ENCODE peak calls at places on chromosome 7, in four cellular contexts. One of them, this sample, is unnamed.

GRCh38 chr7:98617051-98617959 is at the start of gene NPTX2:
- DNase-seq in body of pancreas: peak; percentile 87
- DNase-seq in astrocyte of the cerebellum: no peak
- DNase-seq in A673: peak; percentile 62
- DNase-seq in this sample: no peak

GRCh38 chr7:2355079-2356008 is 717 bp downstream of the EIF3B start:
- DNase-seq in body of pancreas: no peak
- DNase-seq in astrocyte of the cerebellum: no peak
- DNase-seq in A673: peak; percentile 36
- DNase-seq in this sample: no peak

GRCh38 chr7:134203186-134203889 is 76.2 kb downstream of the LRGUK start:
- DNase-seq in body of pancreas: no peak
- DNase-seq in astrocyte of the cerebellum: no peak
- DNase-seq in A673: no peak
- DNase-seq in this sample: no peak

GRCh38 chr7:133102276-133103060 is 20.6 kb upstream of the CHCHD3 start:
- DNase-seq in body of pancreas: no peak
- DNase-seq in astrocyte of the cerebellum: no peak
- DNase-seq in A673: no peak
- DNase-seq in this sample: no peak

GRCh38 chr7:18064242-18064838 is 36.7 kb upstream of the PRPS1L1 start:
- DNase-seq in body of pancreas: peak; percentile 33
- DNase-seq in astrocyte of the cerebellum: no peak
- DNase-seq in A673: peak; percentile 42
- DNase-seq in this sample: no peak

GRCh38 chr7:27723086-27723485 is 16.9 kb upstream of the TAX1BP1 start:
- DNase-seq in body of pancreas: peak; percentile 74
- DNase-seq in astrocyte of the cerebellum: no peak
- DNase-seq in A673: peak; percentile 14
- DNase-seq in this sample: no peak

GRCh38 chr7:126040114-126041045 is 1110.8 kb upstream of the POT1 start:
- DNase-seq in body of pancreas: no peak
- DNase-seq in astrocyte of the cerebellum: no peak
- DNase-seq in A673: no peak
- DNase-seq in this sample: no peak

GRCh38 chr7:45182856-45183710 is 25.5 kb downstream of the RAMP3 start:
- DNase-seq in body of pancreas: no peak
- DNase-seq in astrocyte of the cerebellum: no peak
- DNase-seq in A673: no peak
- DNase-seq in this sample: no peak

GRCh38 chr7:18861514-18861913 is 255.9 kb downstream of the TWIST1 start:
- DNase-seq in body of pancreas: no peak
- DNase-seq in astrocyte of the cerebellum: no peak
- DNase-seq in A673: no peak
- DNase-seq in this sample: peak; percentile 29

GRCh38 chr7:68604516-68604915 is 993.8 kb upstream of the AUTS2 start:
- DNase-seq in body of pancreas: no peak
- DNase-seq in astrocyte of the cerebellum: no peak
- DNase-seq in A673: no peak
- DNase-seq in this sample: no peak

GRCh38 chr7:101161692-101162461 is 3.5 kb downstream of the VGF start:
- DNase-seq in body of pancreas: no peak
- DNase-seq in astrocyte of the cerebellum: no peak
- DNase-seq in A673: no peak
- DNase-seq in this sample: no peak

GRCh38 chr7:13560441-13560840 is 429.0 kb downstream of the ETV1 start:
- DNase-seq in body of pancreas: no peak
- DNase-seq in astrocyte of the cerebellum: no peak
- DNase-seq in A673: no peak
- DNase-seq in this sample: no peak

GRCh38 chr7:121544726-121545125 is 148.6 kb upstream of the FAM3C start:
- DNase-seq in body of pancreas: no peak
- DNase-seq in astrocyte of the cerebellum: peak; percentile 95
- DNase-seq in A673: peak; percentile 42
- DNase-seq in this sample: peak; percentile 100

GRCh38 chr7:135709508-135709907 is 18.5 kb downstream of the SLC13A4 start:
- DNase-seq in body of pancreas: no peak
- DNase-seq in astrocyte of the cerebellum: no peak
- DNase-seq in A673: no peak
- DNase-seq in this sample: no peak

GRCh38 chr7:122306320-122307227 is 2.0 kb upstream of the FEZF1 start:
- DNase-seq in body of pancreas: no peak
- DNase-seq in astrocyte of the cerebellum: no peak
- DNase-seq in A673: peak; percentile 73
- DNase-seq in this sample: no peak

GRCh38 chr7:29564455-29565185 is 985 bp downstream of the PRR15 start:
- DNase-seq in body of pancreas: peak; percentile 67
- DNase-seq in astrocyte of the cerebellum: no peak
- DNase-seq in A673: peak; percentile 64
- DNase-seq in this sample: peak; percentile 35

GRCh38 chr7:144437370-144438191 is 34.1 kb upstream of the NOBOX start:
- DNase-seq in body of pancreas: peak; percentile 74
- DNase-seq in astrocyte of the cerebellum: peak; percentile 51
- DNase-seq in A673: peak; percentile 79
- DNase-seq in this sample: peak; percentile 49

GRCh38 chr7:151756076-151756731 is 120.7 kb downstream of the PRKAG2 start:
- DNase-seq in body of pancreas: no peak
- DNase-seq in astrocyte of the cerebellum: no peak
- DNase-seq in A673: no peak
- DNase-seq in this sample: no peak

GRCh38 chr7:137801003-137801402 is 45.8 kb downstream of the DGKI start:
- DNase-seq in body of pancreas: no peak
- DNase-seq in astrocyte of the cerebellum: no peak
- DNase-seq in A673: no peak
- DNase-seq in this sample: no peak

GRCh38 chr7:48298779-48299178 is 127.5 kb downstream of the ABCA13 start:
- DNase-seq in body of pancreas: no peak
- DNase-seq in astrocyte of the cerebellum: no peak
- DNase-seq in A673: no peak
- DNase-seq in this sample: peak; percentile 2

GRCh38 chr7:86848226-86848625 is 204.5 kb downstream of the GRM3 start:
- DNase-seq in body of pancreas: no peak
- DNase-seq in astrocyte of the cerebellum: no peak
- DNase-seq in A673: no peak
- DNase-seq in this sample: no peak

GRCh38 chr7:127473409-127473808 is 80.9 kb upstream of the ZNF800 start:
- DNase-seq in body of pancreas: no peak
- DNase-seq in astrocyte of the cerebellum: no peak
- DNase-seq in A673: no peak
- DNase-seq in this sample: no peak

GRCh38 chr7:83613232-83613631 is 35.7 kb downstream of the SEMA3E start:
- DNase-seq in body of pancreas: no peak
- DNase-seq in astrocyte of the cerebellum: no peak
- DNase-seq in A673: no peak
- DNase-seq in this sample: no peak

GRCh38 chr7:132080967-132081668 is 495.2 kb downstream of the PLXNA4 start:
- DNase-seq in body of pancreas: peak; percentile 14
- DNase-seq in astrocyte of the cerebellum: peak; percentile 88
- DNase-seq in A673: no peak
- DNase-seq in this sample: no peak

GRCh38 chr7:6212008-6212407 is 60.4 kb downstream of the CYTH3 start:
- DNase-seq in body of pancreas: no peak
- DNase-seq in astrocyte of the cerebellum: no peak
- DNase-seq in A673: no peak
- DNase-seq in this sample: no peak

GRCh38 chr7:107917770-107918651 is 27.0 kb downstream of the DLD start:
- DNase-seq in body of pancreas: no peak
- DNase-seq in astrocyte of the cerebellum: no peak
- DNase-seq in A673: no peak
- DNase-seq in this sample: no peak

GRCh38 chr7:92717982-92718716 is 118.2 kb downstream of the CDK6 start:
- DNase-seq in body of pancreas: peak; percentile 73
- DNase-seq in astrocyte of the cerebellum: peak; percentile 78
- DNase-seq in A673: peak; percentile 68
- DNase-seq in this sample: no peak

GRCh38 chr7:45180084-45180986 is 22.7 kb downstream of the RAMP3 start:
- DNase-seq in body of pancreas: no peak
- DNase-seq in astrocyte of the cerebellum: no peak
- DNase-seq in A673: no peak
- DNase-seq in this sample: no peak

GRCh38 chr7:105439174-105439893 is 50.6 kb upstream of the SRPK2 start:
- DNase-seq in body of pancreas: peak; percentile 11
- DNase-seq in astrocyte of the cerebellum: peak; percentile 27
- DNase-seq in A673: peak; percentile 54
- DNase-seq in this sample: peak; percentile 96

GRCh38 chr7:156544919-156545715 is 95.5 kb upstream of the RNF32 start:
- DNase-seq in body of pancreas: peak; percentile 31
- DNase-seq in astrocyte of the cerebellum: no peak
- DNase-seq in A673: no peak
- DNase-seq in this sample: no peak

GRCh38 chr7:90266808-90267207 is 21.8 kb downstream of the CFAP69 start:
- DNase-seq in body of pancreas: no peak
- DNase-seq in astrocyte of the cerebellum: no peak
- DNase-seq in A673: peak; percentile 33
- DNase-seq in this sample: no peak

GRCh38 chr7:12648704-12649261 is 38.6 kb upstream of the ARL4A start:
- DNase-seq in body of pancreas: no peak
- DNase-seq in astrocyte of the cerebellum: no peak
- DNase-seq in A673: no peak
- DNase-seq in this sample: no peak

GRCh38 chr7:20238754-20239324 is 21.7 kb upstream of the MACC1 start:
- DNase-seq in body of pancreas: no peak
- DNase-seq in astrocyte of the cerebellum: no peak
- DNase-seq in A673: no peak
- DNase-seq in this sample: no peak

GRCh38 chr7:150719960-150720891 is 3.8 kb downstream of the GIMAP1 start:
- DNase-seq in body of pancreas: no peak
- DNase-seq in astrocyte of the cerebellum: no peak
- DNase-seq in A673: no peak
- DNase-seq in this sample: no peak

GRCh38 chr7:42426163-42426562 is 189.2 kb upstream of the GLI3 start:
- DNase-seq in body of pancreas: no peak
- DNase-seq in astrocyte of the cerebellum: no peak
- DNase-seq in A673: no peak
- DNase-seq in this sample: no peak

GRCh38 chr7:51139796-51140195 is 176.8 kb downstream of the COBL start:
- DNase-seq in body of pancreas: peak; percentile 68
- DNase-seq in astrocyte of the cerebellum: no peak
- DNase-seq in A673: no peak
- DNase-seq in this sample: no peak

GRCh38 chr7:70647801-70648491 is 484.0 kb upstream of the GALNT17 start:
- DNase-seq in body of pancreas: peak; percentile 14
- DNase-seq in astrocyte of the cerebellum: peak; percentile 28
- DNase-seq in A673: no peak
- DNase-seq in this sample: peak; percentile 9

GRCh38 chr7:50450691-50451051 is 521 bp upstream of the FIGNL1 start:
- DNase-seq in body of pancreas: peak; percentile 36
- DNase-seq in astrocyte of the cerebellum: no peak
- DNase-seq in A673: no peak
- DNase-seq in this sample: no peak

DNA sequence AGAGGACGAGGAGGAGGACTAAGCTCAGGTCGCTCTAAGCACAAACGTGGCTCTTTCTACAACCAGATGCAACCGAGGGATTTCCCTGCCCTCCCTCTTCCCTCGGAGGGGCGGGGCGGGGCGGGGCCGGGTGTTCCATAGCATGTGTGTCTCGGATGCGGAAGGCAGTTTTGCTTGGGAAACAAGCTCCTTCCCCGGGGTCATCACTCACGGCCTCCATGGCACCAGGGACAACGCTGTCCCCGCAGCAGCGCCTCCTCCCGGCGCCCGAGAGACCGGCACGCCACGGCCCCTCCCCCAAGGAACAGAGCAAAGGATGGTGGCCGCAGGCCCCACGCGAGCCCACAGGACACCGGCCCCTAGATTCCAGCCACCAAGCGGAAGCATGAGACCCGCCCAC is 110.5 kb downstream of the PAXIP1 start:
- DNase-seq in body of pancreas: no peak
- DNase-seq in astrocyte of the cerebellum: no peak
- DNase-seq in A673: no peak
- DNase-seq in this sample: no peak
- TF ChIP-seq CTCF in body of pancreas: no peak
- TF ChIP-seq CTCF in astrocyte of the cerebellum: no peak
- TF ChIP-seq CTCF in A673: no peak
- TF ChIP-seq CTCF in this sample: no peak

DNA sequence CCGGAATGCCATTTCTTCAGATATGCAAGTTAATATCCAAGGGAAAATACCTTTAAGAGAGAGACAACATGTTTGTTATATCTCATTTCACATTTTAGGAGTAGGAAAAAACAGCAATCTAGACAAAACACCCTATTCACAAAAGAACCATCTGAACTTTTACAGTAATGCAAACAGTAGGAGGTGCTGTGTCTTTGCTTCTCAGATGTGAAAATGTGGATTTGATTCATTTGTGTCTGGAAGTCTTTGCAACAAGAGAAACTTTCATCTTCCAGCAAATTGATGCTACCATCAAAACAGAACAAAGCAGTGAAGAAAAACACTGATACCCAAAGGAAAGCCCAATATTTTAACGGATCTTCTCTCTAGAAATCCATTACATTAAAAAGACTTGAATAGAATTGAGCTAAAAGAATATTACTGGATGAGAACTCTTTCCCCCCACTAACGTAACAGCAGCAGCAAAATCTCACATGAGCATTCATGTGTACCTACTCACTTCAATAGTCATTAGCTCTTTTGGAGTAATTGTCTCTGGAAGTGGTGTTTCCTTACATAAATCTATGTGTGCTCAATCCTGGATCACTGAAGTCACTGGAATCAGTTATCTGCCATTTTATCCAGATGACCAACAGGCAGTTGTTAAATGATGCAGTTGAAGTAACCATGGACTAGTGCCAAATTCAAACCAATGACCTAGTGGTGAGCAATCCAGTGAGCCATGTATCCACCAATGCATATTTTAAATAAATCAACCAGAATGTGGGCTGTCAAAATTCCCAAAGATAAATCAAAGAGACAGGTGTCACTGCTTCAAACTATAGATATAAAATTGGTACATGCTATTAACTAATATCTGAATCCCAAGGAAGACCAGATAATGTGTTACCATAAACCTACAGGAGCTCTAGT is 1.8 kb downstream of the SEMA3C start:
- DNase-seq in body of pancreas: no peak
- DNase-seq in astrocyte of the cerebellum: peak; percentile 43
- DNase-seq in A673: peak; percentile 63
- DNase-seq in this sample: peak; percentile 69
- H3K4me3 ChIP-seq in body of pancreas: no peak overlapping the region
- H3K4me3 ChIP-seq in astrocyte of the cerebellum: peak overlapping the region; percentile 90
- H3K4me3 ChIP-seq in A673: peak overlapping the region; percentile 60
- H3K4me3 ChIP-seq in this sample: peak overlapping the region; percentile 90

GRCh38 chr7:38660427-38661099 is 29.4 kb upstream of the AMPH start:
- DNase-seq in body of pancreas: peak; percentile 14
- DNase-seq in astrocyte of the cerebellum: peak; percentile 32
- DNase-seq in A673: peak; percentile 73
- DNase-seq in this sample: no peak
- TF ChIP-seq CTCF in body of pancreas: peak; percentile 37
- TF ChIP-seq CTCF in astrocyte of the cerebellum: peak; percentile 85
- TF ChIP-seq CTCF in A673: peak; percentile 88
- TF ChIP-seq CTCF in this sample: peak; percentile 83

DNA sequence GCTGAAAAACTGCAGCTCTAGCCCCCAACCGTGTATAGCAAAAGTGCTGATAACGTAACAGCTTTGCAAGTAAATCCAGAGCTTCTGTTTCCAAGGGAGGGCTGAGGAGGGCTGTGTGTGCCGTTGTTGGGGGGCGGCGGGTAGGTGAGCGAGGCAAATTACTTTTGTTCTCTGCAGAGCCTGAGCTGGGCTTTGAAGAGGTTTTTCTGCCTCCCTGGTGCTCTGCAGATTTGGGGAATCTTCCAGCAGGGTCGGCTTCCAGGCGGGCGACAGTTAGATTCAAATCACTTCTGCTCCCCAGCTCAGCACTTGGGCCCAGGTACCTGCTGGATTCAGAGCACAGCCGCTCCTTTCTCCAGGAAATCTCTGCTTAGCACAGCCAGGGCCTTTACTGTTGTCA is 442.3 kb downstream of the TYW1 start:
- DNase-seq in body of pancreas: no peak
- DNase-seq in astrocyte of the cerebellum: no peak
- DNase-seq in A673: no peak
- DNase-seq in this sample: no peak
- H3K4me3 ChIP-seq in body of pancreas: no peak overlapping the region
- H3K4me3 ChIP-seq in astrocyte of the cerebellum: no peak overlapping the region
- H3K4me3 ChIP-seq in A673: no peak overlapping the region
- H3K4me3 ChIP-seq in this sample: no peak overlapping the region